ENCODE peak calls at places on chromosomes 11 and 22, in seven cellular contexts. One of them, this sample, is unnamed. For H3K4me1, the result is how much of the 10 kb centered on the place peaks cover.

GRCh38 chr11:102794382-102794781 is 3.6 kb downstream of the MMP1 start:
- DNase-seq in K562: peak
- DNase-seq in GM23248: peak
- DNase-seq in astrocyte: no peak
- DNase-seq in neuronal stem cell: no peak
- DNase-seq in MM.1S: peak
- DNase-seq in SK-N-SH: peak
- DNase-seq in this sample: peak

GRCh38 chr22:25197335-25197734 is 2.3 kb upstream of the CRYBB3 start:
- DNase-seq in K562: no peak
- DNase-seq in astrocyte: no peak
- DNase-seq in MM.1S: no peak
- DNase-seq in SK-N-SH: no peak
- DNase-seq in neuronal stem cell: no peak
- DNase-seq in GM23248: no peak
- DNase-seq in this sample: no peak

GRCh38 chr11:75141166-75141565 is 9.7 kb upstream of the SLCO2B1 start:
- DNase-seq in astrocyte: no peak
- DNase-seq in MM.1S: no peak
- DNase-seq in SK-N-SH: no peak
- DNase-seq in K562: no peak
- DNase-seq in GM23248: no peak
- DNase-seq in neuronal stem cell: no peak
- DNase-seq in this sample: no peak

GRCh38 chr11:7651700-7652099 is 21.6 kb downstream of the CYB5R2 start:
- DNase-seq in SK-N-SH: no peak
- DNase-seq in MM.1S: no peak
- DNase-seq in GM23248: no peak
- DNase-seq in neuronal stem cell: no peak
- DNase-seq in astrocyte: no peak
- DNase-seq in K562: no peak
- DNase-seq in this sample: no peak

GRCh38 chr11:61730222-61730994 is 22.0 kb upstream of the MYRF start:
- DNase-seq in MM.1S: no peak
- DNase-seq in SK-N-SH: no peak
- DNase-seq in K562: no peak
- DNase-seq in astrocyte: no peak
- DNase-seq in neuronal stem cell: no peak
- DNase-seq in GM23248: no peak
- DNase-seq in this sample: no peak

GRCh38 chr11:29448246-29448877 is 568.5 kb downstream of the KCNA4 start:
- DNase-seq in neuronal stem cell: peak
- DNase-seq in SK-N-SH: no peak
- DNase-seq in K562: no peak
- DNase-seq in astrocyte: no peak
- DNase-seq in MM.1S: no peak
- DNase-seq in GM23248: peak
- DNase-seq in this sample: peak

GRCh38 chr22:17980638-17981051 is 43.7 kb downstream of the MICAL3 start:
- DNase-seq in astrocyte: no peak
- DNase-seq in SK-N-SH: peak
- DNase-seq in K562: peak
- DNase-seq in neuronal stem cell: no peak
- DNase-seq in GM23248: peak
- DNase-seq in MM.1S: no peak
- DNase-seq in this sample: no peak

GRCh38 chr22:29630180-29630498 is 26.7 kb downstream of the NF2 start:
- DNase-seq in K562: no peak
- DNase-seq in neuronal stem cell: no peak
- DNase-seq in astrocyte: no peak
- DNase-seq in GM23248: no peak
- DNase-seq in MM.1S: no peak
- DNase-seq in SK-N-SH: no peak
- DNase-seq in this sample: no peak

GRCh38 chr11:57647368-57647767 is 2.3 kb downstream of the YPEL4 start:
- DNase-seq in neuronal stem cell: no peak
- DNase-seq in K562: no peak
- DNase-seq in SK-N-SH: peak
- DNase-seq in GM23248: peak
- DNase-seq in astrocyte: no peak
- DNase-seq in MM.1S: no peak
- DNase-seq in this sample: no peak

GRCh38 chr22:32662587-32662915 is 139.0 kb upstream of the TIMP3 start:
- DNase-seq in MM.1S: no peak
- DNase-seq in GM23248: no peak
- DNase-seq in SK-N-SH: no peak
- DNase-seq in neuronal stem cell: no peak
- DNase-seq in K562: no peak
- DNase-seq in astrocyte: no peak
- DNase-seq in this sample: no peak

GRCh38 chr22:19704355-19705015 is 9.8 kb upstream of the SEPTIN5 start:
- DNase-seq in MM.1S: no peak
- DNase-seq in neuronal stem cell: no peak
- DNase-seq in K562: peak
- DNase-seq in GM23248: no peak
- DNase-seq in astrocyte: no peak
- DNase-seq in SK-N-SH: no peak
- DNase-seq in this sample: no peak

GRCh38 chr11:20021771-20022362 is 138.4 kb downstream of the DBX1 start:
- DNase-seq in neuronal stem cell: no peak
- DNase-seq in SK-N-SH: no peak
- DNase-seq in MM.1S: no peak
- DNase-seq in K562: no peak
- DNase-seq in astrocyte: no peak
- DNase-seq in GM23248: no peak
- DNase-seq in this sample: no peak

GRCh38 chr11:64969209-64969608 is 2.7 kb downstream of the MAJIN start:
- DNase-seq in astrocyte: no peak
- DNase-seq in GM23248: peak
- DNase-seq in K562: no peak
- DNase-seq in MM.1S: no peak
- DNase-seq in neuronal stem cell: no peak
- DNase-seq in SK-N-SH: no peak
- DNase-seq in this sample: no peak

GRCh38 chr22:21943571-21944448 is 8.8 kb downstream of the PPM1F start:
- DNase-seq in neuronal stem cell: no peak
- DNase-seq in astrocyte: no peak
- DNase-seq in K562: no peak
- DNase-seq in MM.1S: no peak
- DNase-seq in GM23248: no peak
- DNase-seq in SK-N-SH: no peak
- DNase-seq in this sample: no peak

GRCh38 chr11:44816761-44817160 is 90.0 kb downstream of the TSPAN18 start:
- DNase-seq in MM.1S: no peak
- DNase-seq in neuronal stem cell: no peak
- DNase-seq in astrocyte: no peak
- DNase-seq in GM23248: no peak
- DNase-seq in SK-N-SH: no peak
- DNase-seq in K562: no peak
- DNase-seq in this sample: no peak

GRCh38 chr11:87300640-87301381 is 263.1 kb downstream of the TMEM135 start:
- DNase-seq in SK-N-SH: no peak
- DNase-seq in astrocyte: no peak
- DNase-seq in GM23248: no peak
- DNase-seq in neuronal stem cell: no peak
- DNase-seq in K562: no peak
- DNase-seq in MM.1S: peak
- DNase-seq in this sample: peak

GRCh38 chr22:26942301-26942927 is 285.0 kb downstream of the MIAT start:
- DNase-seq in K562: no peak
- DNase-seq in MM.1S: no peak
- DNase-seq in GM23248: no peak
- DNase-seq in SK-N-SH: peak
- DNase-seq in astrocyte: peak
- DNase-seq in neuronal stem cell: peak
- DNase-seq in this sample: no peak

GRCh38 chr22:45872659-45873263 is 104.2 kb downstream of the WNT7B start:
- DNase-seq in neuronal stem cell: no peak
- DNase-seq in K562: no peak
- DNase-seq in MM.1S: no peak
- DNase-seq in GM23248: no peak
- DNase-seq in astrocyte: no peak
- DNase-seq in SK-N-SH: no peak
- DNase-seq in this sample: no peak

GRCh38 chr11:111735262-111736116 is 30.7 kb downstream of the PPP2R1B start:
- DNase-seq in MM.1S: no peak
- DNase-seq in K562: no peak
- DNase-seq in neuronal stem cell: no peak
- DNase-seq in SK-N-SH: peak
- DNase-seq in astrocyte: peak
- DNase-seq in GM23248: peak
- DNase-seq in this sample: peak

GRCh38 chr11:119699227-119699626 is 29.8 kb downstream of the NECTIN1 start:
- DNase-seq in MM.1S: no peak
- DNase-seq in neuronal stem cell: no peak
- DNase-seq in SK-N-SH: no peak
- DNase-seq in K562: no peak
- DNase-seq in astrocyte: no peak
- DNase-seq in GM23248: peak
- DNase-seq in this sample: no peak

GRCh38 chr11:57263351-57263750 is 26.3 kb upstream of the APLNR start:
- DNase-seq in MM.1S: no peak
- DNase-seq in SK-N-SH: no peak
- DNase-seq in neuronal stem cell: no peak
- DNase-seq in K562: no peak
- DNase-seq in astrocyte: no peak
- DNase-seq in GM23248: no peak
- DNase-seq in this sample: no peak

GRCh38 chr11:112834277-112834755 is 126.9 kb upstream of the NCAM1 start:
- DNase-seq in neuronal stem cell: no peak
- DNase-seq in MM.1S: no peak
- DNase-seq in GM23248: no peak
- DNase-seq in astrocyte: no peak
- DNase-seq in SK-N-SH: peak
- DNase-seq in K562: no peak
- DNase-seq in this sample: no peak

GRCh38 chr22:45542001-45542520 is 39.4 kb downstream of the FBLN1 start:
- DNase-seq in K562: no peak
- DNase-seq in MM.1S: peak
- DNase-seq in neuronal stem cell: no peak
- DNase-seq in astrocyte: no peak
- DNase-seq in GM23248: no peak
- DNase-seq in SK-N-SH: no peak
- DNase-seq in this sample: no peak

GRCh38 chr11:123441161-123441560 is 11.1 kb downstream of the GRAMD1B start:
- DNase-seq in GM23248: no peak
- DNase-seq in MM.1S: no peak
- DNase-seq in neuronal stem cell: no peak
- DNase-seq in SK-N-SH: no peak
- DNase-seq in K562: no peak
- DNase-seq in astrocyte: no peak
- DNase-seq in this sample: no peak

GRCh38 chr11:59544869-59545178 is 33.5 kb downstream of the OR4D9 start:
- DNase-seq in MM.1S: no peak
- DNase-seq in GM23248: no peak
- DNase-seq in astrocyte: no peak
- DNase-seq in K562: no peak
- DNase-seq in SK-N-SH: no peak
- DNase-seq in neuronal stem cell: no peak
- DNase-seq in this sample: no peak
- H3K4me2 ChIP-seq in MM.1S: no peak
- H3K4me2 ChIP-seq in GM23248: no peak
- H3K4me2 ChIP-seq in astrocyte: peak
- H3K4me2 ChIP-seq in K562: peak
- H3K4me2 ChIP-seq in SK-N-SH: peak
- H3K4me2 ChIP-seq in neuronal stem cell: no peak
- H3K4me2 ChIP-seq in this sample: no peak

GRCh38 chr22:36355362-36355761 is 32.4 kb downstream of the MYH9 start:
- DNase-seq in astrocyte: no peak
- DNase-seq in neuronal stem cell: no peak
- DNase-seq in K562: no peak
- DNase-seq in SK-N-SH: no peak
- DNase-seq in GM23248: peak
- DNase-seq in MM.1S: peak
- DNase-seq in this sample: no peak
- H3K4me1 ChIP-seq in astrocyte: half or more
- H3K4me1 ChIP-seq in neuronal stem cell: under half
- H3K4me1 ChIP-seq in K562: under half
- H3K4me1 ChIP-seq in SK-N-SH: half or more
- H3K4me1 ChIP-seq in GM23248: half or more
- H3K4me1 ChIP-seq in MM.1S: half or more
- H3K4me1 ChIP-seq in this sample: under half

GRCh38 chr22:36528336-36528735 is 630 bp downstream of the EIF3D start:
- DNase-seq in neuronal stem cell: no peak
- DNase-seq in K562: peak
- DNase-seq in GM23248: peak
- DNase-seq in SK-N-SH: peak
- DNase-seq in astrocyte: no peak
- DNase-seq in MM.1S: peak
- DNase-seq in this sample: peak
- H3K4me2 ChIP-seq in neuronal stem cell: peak
- H3K4me2 ChIP-seq in K562: peak
- H3K4me2 ChIP-seq in GM23248: peak
- H3K4me2 ChIP-seq in SK-N-SH: peak
- H3K4me2 ChIP-seq in astrocyte: peak
- H3K4me2 ChIP-seq in MM.1S: peak
- H3K4me2 ChIP-seq in this sample: peak

GRCh38 chr11:118625976-118626375 is 18.6 kb downstream of the PHLDB1 start:
- DNase-seq in astrocyte: no peak
- DNase-seq in MM.1S: no peak
- DNase-seq in neuronal stem cell: no peak
- DNase-seq in K562: peak
- DNase-seq in SK-N-SH: peak
- DNase-seq in GM23248: no peak
- DNase-seq in this sample: no peak
- H3K4me1 ChIP-seq in astrocyte: under half
- H3K4me1 ChIP-seq in MM.1S: under half
- H3K4me1 ChIP-seq in neuronal stem cell: under half
- H3K4me1 ChIP-seq in K562: under half
- H3K4me1 ChIP-seq in SK-N-SH: under half
- H3K4me1 ChIP-seq in GM23248: under half
- H3K4me1 ChIP-seq in this sample: under half

GRCh38 chr11:97460091-97460490 is 1070.3 kb downstream of the JRKL start:
- DNase-seq in SK-N-SH: peak
- DNase-seq in K562: no peak
- DNase-seq in neuronal stem cell: no peak
- DNase-seq in MM.1S: no peak
- DNase-seq in astrocyte: no peak
- DNase-seq in GM23248: no peak
- DNase-seq in this sample: no peak
- H3K4me2 ChIP-seq in SK-N-SH: no peak
- H3K4me2 ChIP-seq in K562: no peak
- H3K4me2 ChIP-seq in neuronal stem cell: no peak
- H3K4me2 ChIP-seq in MM.1S: no peak
- H3K4me2 ChIP-seq in astrocyte: no peak
- H3K4me2 ChIP-seq in GM23248: no peak
- H3K4me2 ChIP-seq in this sample: no peak